ENCODE peak calls at places on chromosomes 3 and 15, in eight cellular contexts. A is transverse colon, V is ovary, Z is tibial nerve, R is suprapubic skin, C is heart left ventricle, B is HCT116, U is vagina. P is an unnamed sample. For H3K36me3, the result is how much of the 10 kb centered on the place peaks cover.

GRCh38 chr15:64246364-64247189 is 83.8 kb upstream of the PPIB start:
- DNase-seq in A (no peak), V (no peak), Z (no peak), R (no peak), C (no peak), B (peak), U (no peak), P (no peak)

GRCh38 chr15:86235667-86236066 is 156.0 kb downstream of the AGBL1 start:
- DNase-seq in A (no peak), V (no peak), Z (no peak), R (no peak), C (no peak), B (no peak), U (no peak), P (no peak)

GRCh38 chr15:29233566-29233965 is 36.1 kb downstream of the NSMCE3 start:
- DNase-seq in A (no peak), V (no peak), Z (no peak), R (no peak), C (no peak), B (no peak), U (no peak), P (no peak)

GRCh38 chr3:65444448-65444815 is 594.3 kb downstream of the MAGI1 start:
- DNase-seq in A (no peak), V (no peak), Z (no peak), R (no peak), C (no peak), B (no peak), U (no peak), P (no peak)

GRCh38 chr3:49807427-49808114 is 4.5 kb downstream of the INKA1 start:
- DNase-seq in A (no peak), V (no peak), Z (no peak), R (no peak), C (peak), B (no peak), U (no peak), P (no peak)

GRCh38 chr3:141914311-141914710 is 37.9 kb downstream of the ATP1B3 start:
- DNase-seq in A (no peak), V (no peak), Z (no peak), R (no peak), C (no peak), B (no peak), U (no peak), P (no peak)

GRCh38 chr15:69603369-69604049 is 150.9 kb downstream of the RPLP1 start:
- DNase-seq in A (no peak), V (no peak), Z (no peak), R (no peak), C (no peak), B (no peak), U (no peak), P (no peak)

GRCh38 chr3:9911863-9912262 is 5.0 kb upstream of the IL17RC start:
- DNase-seq in A (no peak), V (no peak), Z (no peak), R (no peak), C (no peak), B (no peak), U (no peak), P (peak)

GRCh38 chr3:16066975-16067374 is 107.5 kb upstream of the GALNT15 start:
- DNase-seq in A (no peak), V (no peak), Z (no peak), R (no peak), C (no peak), B (no peak), U (no peak), P (no peak)

GRCh38 chr3:10941972-10942371 is 50.6 kb upstream of the SLC6A1 start:
- DNase-seq in A (no peak), V (no peak), Z (no peak), R (no peak), C (no peak), B (no peak), U (no peak), P (peak)

GRCh38 chr15:78034495-78035191 is 42.9 kb downstream of the TBC1D2B start:
- DNase-seq in A (peak), V (no peak), Z (no peak), R (no peak), C (no peak), B (no peak), U (no peak), P (peak)

GRCh38 chr3:45477026-45477725 is 88.8 kb downstream of the LARS2 start:
- DNase-seq in A (no peak), V (no peak), Z (no peak), R (no peak), C (no peak), B (no peak), U (no peak), P (no peak)

GRCh38 chr3:180855364-180855763 is 57.1 kb upstream of the FXR1 start:
- DNase-seq in A (no peak), V (no peak), Z (no peak), R (no peak), C (no peak), B (peak), U (no peak), P (no peak)

GRCh38 chr3:127674099-127674792 is 1.5 kb downstream of the ABTB1 start:
- DNase-seq in A (no peak), V (peak), Z (peak), R (peak), C (no peak), B (no peak), U (no peak), P (peak)

GRCh38 chr3:175940881-175941280 is 1081.7 kb downstream of the NAALADL2 start:
- DNase-seq in A (no peak), V (no peak), Z (no peak), R (no peak), C (no peak), B (no peak), U (no peak), P (peak)

GRCh38 chr15:47661661-47662180 is 55.6 kb upstream of the SEMA6D start:
- DNase-seq in A (no peak), V (no peak), Z (no peak), R (no peak), C (no peak), B (no peak), U (no peak), P (no peak)

GRCh38 chr3:126540946-126541627 is 17.1 kb downstream of the CHST13 start:
- DNase-seq in A (peak), V (peak), Z (peak), R (peak), C (peak), B (no peak), U (no peak), P (peak)

GRCh38 chr3:16448691-16449090 is 64.8 kb downstream of the RFTN1 start:
- DNase-seq in A (peak), V (peak), Z (no peak), R (peak), C (peak), B (peak), U (no peak), P (no peak)

GRCh38 chr15:46854559-46854958 is 862.7 kb upstream of the SEMA6D start:
- DNase-seq in A (no peak), V (no peak), Z (no peak), R (no peak), C (no peak), B (no peak), U (no peak), P (no peak)

GRCh38 chr15:47404877-47405276 is 312.4 kb upstream of the SEMA6D start:
- DNase-seq in A (no peak), V (no peak), Z (no peak), R (no peak), C (no peak), B (no peak), U (no peak), P (no peak)

GRCh38 chr15:75718326-75718725 is 5.7 kb upstream of the CSPG4 start:
- DNase-seq in A (peak), V (no peak), Z (no peak), R (no peak), C (no peak), B (no peak), U (no peak), P (no peak)

GRCh38 chr3:15933439-15934144 is 135.8 kb upstream of the ANKRD28 start:
- DNase-seq in A (no peak), V (no peak), Z (no peak), R (no peak), C (no peak), B (no peak), U (no peak), P (no peak)

GRCh38 chr3:71585891-71586809 is 2.6 kb upstream of the FOXP1 start:
- DNase-seq in A (no peak), V (no peak), Z (no peak), R (no peak), C (no peak), B (peak), U (no peak), P (no peak)

GRCh38 chr15:75902129-75902557 is 1.5 kb upstream of the FBXO22 start:
- DNase-seq in A (no peak), V (no peak), Z (no peak), R (no peak), C (peak), B (no peak), U (no peak), P (no peak)

GRCh38 chr3:177729939-177730700 is 532.8 kb upstream of the TBL1XR1 start:
- DNase-seq in A (no peak), V (no peak), Z (peak), R (no peak), C (peak), B (no peak), U (no peak), P (no peak)

GRCh38 chr3:101720851-101721649 is 3.4 kb upstream of the CEP97 start:
- DNase-seq in A (no peak), V (no peak), Z (no peak), R (no peak), C (no peak), B (no peak), U (no peak), P (no peak)

GRCh38 chr3:4061201-4061600 is 242.0 kb upstream of the SETMAR start:
- DNase-seq in A (no peak), V (no peak), Z (no peak), R (no peak), C (no peak), B (no peak), U (no peak), P (no peak)

GRCh38 chr3:50515565-50516047 is 12.2 kb upstream of the CACNA2D2 start:
- DNase-seq in A (peak), V (peak), Z (no peak), R (no peak), C (peak), B (no peak), U (no peak), P (peak)

GRCh38 chr3:113249601-113250000 is 38.2 kb downstream of the BOC start:
- DNase-seq in A (no peak), V (no peak), Z (no peak), R (no peak), C (no peak), B (no peak), U (no peak), P (no peak)

GRCh38 chr3:113249111-113249510 is 37.8 kb downstream of the BOC start:
- DNase-seq in A (no peak), V (no peak), Z (no peak), R (no peak), C (no peak), B (no peak), U (no peak), P (no peak)

GRCh38 chr3:113251817-113252216 is 40.5 kb downstream of the BOC start:
- DNase-seq in A (no peak), V (no peak), Z (no peak), R (no peak), C (no peak), B (no peak), U (no peak), P (no peak)

GRCh38 chr3:113252553-113252952 is 41.2 kb downstream of the BOC start:
- DNase-seq in A (no peak), V (no peak), Z (no peak), R (no peak), C (no peak), B (no peak), U (no peak), P (no peak)

DNA sequence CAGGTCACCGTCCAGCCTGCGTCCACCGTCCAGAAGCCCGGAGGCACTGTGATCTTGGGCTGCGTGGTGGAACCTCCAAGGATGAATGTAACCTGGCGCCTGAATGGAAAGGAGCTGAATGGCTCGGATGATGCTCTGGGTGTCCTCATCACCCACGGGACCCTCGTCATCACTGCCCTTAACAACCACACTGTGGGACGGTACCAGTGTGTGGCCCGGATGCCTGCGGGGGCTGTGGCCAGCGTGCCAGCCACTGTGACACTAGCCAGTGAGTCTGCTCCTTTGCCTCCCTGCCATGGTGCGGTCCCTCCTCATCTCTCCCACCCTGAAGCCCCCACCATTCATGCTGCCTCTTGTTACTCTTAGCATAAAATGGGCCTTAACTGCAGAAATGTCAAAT is 39.2 kb downstream of the BOC start:
- DNase-seq in A (no peak), V (no peak), Z (no peak), R (no peak), C (no peak), B (no peak), U (no peak), P (no peak)
- H3K36me3 ChIP-seq in A (under half), V (under half), Z (under half), R (under half), C (under half), B (under half), U (under half), P (under half)

DNA sequence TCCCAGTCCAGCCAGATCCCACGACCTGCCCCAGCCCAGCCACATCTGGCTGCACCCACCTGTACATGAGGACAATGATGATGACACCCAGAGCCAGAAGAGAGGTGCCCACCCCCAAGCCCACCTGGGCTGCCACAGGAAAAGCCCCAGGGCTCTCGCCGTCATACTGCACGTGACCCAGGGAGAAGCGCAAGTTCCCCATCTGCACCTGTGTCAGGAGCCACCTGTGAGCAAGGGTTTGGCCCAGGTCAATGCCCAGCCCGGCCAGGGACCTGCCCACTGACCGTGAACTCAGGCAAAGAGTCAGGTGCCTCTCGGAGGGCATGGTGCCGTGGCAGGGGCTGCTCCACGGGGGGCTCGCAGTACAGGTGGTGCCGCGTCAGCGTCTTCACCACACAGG is 16.3 kb downstream of the PLXNB1 start:
- DNase-seq in A (no peak), V (no peak), Z (no peak), R (peak), C (peak), B (no peak), U (no peak), P (peak)
- TF ChIP-seq POLR2A in A (no peak), V (no peak), Z (no peak), R (no peak), C (no peak), B (no peak), U (no peak), P (no peak)

GRCh38 chr15:90674476-90674875 is 42.7 kb upstream of the BLM start:
- DNase-seq in A (no peak), V (no peak), Z (no peak), R (no peak), C (no peak), B (no peak), U (no peak), P (no peak)

GRCh38 chr15:90666135-90666909 is 50.8 kb upstream of the BLM start:
- DNase-seq in A (no peak), V (no peak), Z (no peak), R (no peak), C (no peak), B (no peak), U (no peak), P (no peak)

GRCh38 chr15:90675464-90675863 is 41.7 kb upstream of the BLM start:
- DNase-seq in A (no peak), V (no peak), Z (no peak), R (no peak), C (no peak), B (no peak), U (no peak), P (no peak)

GRCh38 chr15:90667063-90667754 is 49.9 kb upstream of the BLM start:
- DNase-seq in A (no peak), V (no peak), Z (no peak), R (no peak), C (no peak), B (no peak), U (no peak), P (no peak)

DNA sequence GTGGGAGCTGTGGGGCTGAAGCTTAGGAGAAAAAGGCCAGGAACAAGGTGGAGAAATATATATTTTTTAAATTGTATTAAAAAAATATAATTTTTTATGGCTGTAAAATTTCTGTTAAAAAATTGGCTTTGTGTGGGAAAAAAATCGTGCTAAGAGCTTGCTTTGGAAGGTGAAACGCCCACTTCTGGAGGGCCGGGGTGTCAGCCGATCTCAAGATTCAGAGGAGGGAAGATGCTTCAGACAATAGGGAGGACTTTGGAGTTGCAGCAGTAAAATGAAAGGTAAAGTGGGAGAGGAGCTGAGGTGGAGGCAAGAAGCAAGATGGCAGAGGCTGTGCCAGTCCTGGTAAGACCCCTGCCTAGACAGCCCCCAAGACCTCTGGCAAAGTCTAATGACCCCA is 45.9 kb upstream of the BLM start:
- DNase-seq in A (no peak), V (no peak), Z (no peak), R (no peak), C (no peak), B (no peak), U (no peak), P (no peak)
- H3K36me3 ChIP-seq in A (under half), V (under half), Z (under half), R (under half), C (under half), B (under half), U (under half), P (under half)

DNA sequence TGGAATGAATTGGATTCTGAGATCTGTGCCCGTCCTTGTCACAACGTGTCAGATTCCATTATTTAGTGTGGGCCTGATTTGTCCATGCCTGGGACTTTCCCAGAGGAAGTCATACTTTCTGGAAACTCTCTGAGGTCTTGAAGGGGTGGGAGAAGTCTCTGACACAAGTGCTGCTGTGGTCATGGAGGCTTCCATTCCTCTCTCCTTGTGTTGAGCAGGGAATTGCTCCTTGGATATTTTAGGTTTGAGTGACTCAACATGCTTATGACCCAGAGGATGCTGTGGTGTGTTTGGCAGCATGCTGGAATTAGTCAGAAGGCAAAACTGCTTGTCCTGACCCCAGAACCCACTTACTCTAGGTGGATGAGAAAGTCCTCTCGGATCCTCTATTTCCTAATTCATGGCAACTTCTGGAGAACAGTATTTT is 132.1 kb downstream of the LPP start:
- DNase-seq in A (no peak), V (peak), Z (no peak), R (no peak), C (peak), B (peak), U (no peak), P (no peak)
- TF ChIP-seq POLR2A in A (no peak), V (no peak), Z (no peak), R (peak), C (no peak), B (no peak), U (no peak), P (no peak)

GRCh38 chr3:39396690-39397089 is 9.8 kb upstream of the RPSA start:
- DNase-seq in A (no peak), V (no peak), Z (no peak), R (no peak), C (no peak), B (no peak), U (no peak), P (no peak)

GRCh38 chr3:39401983-39402382 is 4.5 kb upstream of the RPSA start:
- DNase-seq in A (no peak), V (no peak), Z (no peak), R (no peak), C (no peak), B (no peak), U (no peak), P (no peak)

DNA sequence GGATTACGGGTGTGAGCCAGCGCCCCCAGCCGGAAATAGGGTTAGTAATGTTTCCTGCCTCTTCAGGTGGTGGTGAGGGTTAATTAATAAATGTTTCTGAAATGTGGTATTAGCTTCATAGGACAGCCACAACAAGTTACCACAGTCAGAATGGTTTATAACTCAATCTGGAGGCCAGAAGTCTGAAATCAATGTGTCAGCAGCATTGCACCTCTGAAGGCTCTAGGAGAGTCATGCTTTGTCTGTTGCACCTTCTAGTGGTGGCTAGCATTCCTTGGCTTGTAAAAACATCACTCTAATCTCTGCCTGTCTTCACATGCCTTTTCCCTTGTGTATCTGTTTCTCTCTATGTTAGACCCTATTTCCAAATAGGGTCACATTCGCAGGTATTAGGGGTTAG is 7.8 kb upstream of the RPSA start:
- DNase-seq in A (no peak), V (no peak), Z (no peak), R (no peak), C (no peak), B (no peak), U (no peak), P (no peak)
- H3K36me3 ChIP-seq in A (under half), V (under half), Z (under half), R (half or more), C (under half), B (under half), U (under half), P (half or more)

DNA sequence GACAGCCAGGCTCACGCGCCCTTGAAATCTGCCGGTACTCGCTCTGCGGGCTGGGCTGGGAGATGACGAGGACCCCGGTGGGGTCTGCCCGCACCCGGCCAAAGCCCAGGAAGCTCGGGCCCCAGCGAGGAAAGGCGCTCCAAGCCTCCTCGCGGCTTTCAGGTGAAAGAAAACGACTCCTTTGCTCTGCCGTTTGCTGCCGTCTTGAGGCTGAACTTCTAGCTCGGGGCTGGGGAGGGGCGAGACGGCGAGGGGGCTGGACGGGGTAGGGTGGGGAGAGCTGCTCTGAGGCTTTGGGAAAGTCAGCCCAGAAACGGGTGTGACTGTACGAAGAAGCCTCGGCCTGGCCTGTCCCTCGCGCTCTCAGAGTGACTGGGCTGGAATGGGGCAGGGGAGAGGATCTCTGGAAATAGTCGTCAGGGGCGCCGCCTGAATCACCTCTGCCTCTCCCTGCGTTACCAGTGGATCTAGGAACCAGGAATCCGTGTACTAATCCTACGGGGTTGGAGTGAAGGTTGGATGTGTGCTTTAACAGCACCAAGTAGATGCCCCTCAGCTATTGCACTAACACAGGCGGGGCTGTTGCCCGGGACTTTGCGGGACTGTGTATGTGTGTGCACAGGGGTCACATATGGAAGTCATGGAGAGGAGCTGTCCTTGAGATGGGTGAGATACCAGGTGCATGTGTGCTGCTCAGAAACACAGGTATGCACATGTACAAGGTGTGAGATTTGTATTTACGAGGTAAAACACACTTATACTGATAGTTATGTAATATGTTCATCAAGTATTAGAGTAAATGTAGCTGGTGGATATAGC is 495 bp downstream of the FOXL2NB start:
- DNase-seq in A (no peak), V (no peak), Z (no peak), R (peak), C (no peak), B (no peak), U (no peak), P (peak)
- TF ChIP-seq POLR2A in A (no peak), V (peak), Z (no peak), R (no peak), C (no peak), B (no peak), U (no peak), P (no peak)

GRCh38 chr3:27392950-27393679 is 23.9 kb upstream of the NEK10 start:
- DNase-seq in A (no peak), V (no peak), Z (no peak), R (no peak), C (no peak), B (no peak), U (no peak), P (no peak)
- H3K36me3 ChIP-seq in A (under half), V (under half), Z (under half), R (under half), C (under half), B (under half), U (under half), P (half or more)